ENCODE peak calls at places on chromosomes 1 and 21, in four cellular contexts. G, D, E and J are unnamed samples.

GRCh38 chr1:59077739-59078503 is 219.0 kb upstream of the FGGY start:
- DNase-seq in G (no peak), E (no peak), D (no peak), J (peak)

GRCh38 chr1:150874455-150875196 is 1.8 kb downstream of the ARNT start:
- DNase-seq in E (no peak), G (no peak), D (no peak), J (peak)

GRCh38 chr1:155116113-155116764 is 11.4 kb upstream of the EFNA1 start:
- DNase-seq in D (no peak), G (no peak), E (no peak), J (no peak)

GRCh38 chr1:169683661-169684060 is 27.8 kb downstream of the SELL start:
- DNase-seq in D (no peak), G (no peak), E (no peak), J (no peak)

GRCh38 chr21:45502006-45502345 is 40.3 kb downstream of the SLC19A1 start:
- DNase-seq in E (no peak), D (no peak), G (no peak), J (no peak)

GRCh38 chr1:147669475-147670318 is 627 bp downstream of the ACP6 start:
- DNase-seq in D (peak), G (peak), E (peak), J (peak)

GRCh38 chr1:42335809-42336518 is 929 bp upstream of the FOXJ3 start:
- DNase-seq in E (no peak), G (peak), D (peak), J (peak)

GRCh38 chr1:173914366-173914871 is 2.7 kb downstream of the SERPINC1 start:
- DNase-seq in G (peak), E (no peak), D (peak), J (peak)

GRCh38 chr1:20078711-20079110 is 8.7 kb downstream of the PLA2G5 start:
- DNase-seq in D (no peak), E (no peak), G (no peak), J (no peak)

GRCh38 chr1:78303620-78304019 is 187.2 kb upstream of the PTGFR start:
- DNase-seq in E (no peak), D (no peak), G (no peak), J (no peak)

GRCh38 chr1:201399352-201400126 is 415 bp upstream of the LAD1 start:
- DNase-seq in E (no peak), D (peak), G (no peak), J (no peak)

GRCh38 chr1:23759277-23759676 is 16.0 kb downstream of the ELOA start:
- DNase-seq in G (no peak), E (no peak), D (no peak), J (no peak)

GRCh38 chr1:209375097-209375496 is 208.4 kb upstream of the CAMK1G start:
- DNase-seq in G (no peak), E (no peak), D (no peak), J (no peak)

GRCh38 chr1:182764029-182764768 is 25.4 kb upstream of the NPL start:
- DNase-seq in G (no peak), D (no peak), E (no peak), J (no peak)

GRCh38 chr1:230424440-230425251 is 1.5 kb downstream of the PGBD5 start:
- DNase-seq in E (no peak), G (peak), D (no peak), J (no peak)

GRCh38 chr1:33970148-33970825 is 106.4 kb downstream of the HMGB4 start:
- DNase-seq in G (no peak), D (no peak), E (no peak), J (no peak)

GRCh38 chr1:207997486-207998268 is 86.8 kb upstream of the CD34 start:
- DNase-seq in G (peak), D (peak), E (no peak), J (peak)

GRCh38 chr21:37642493-37642892 is 273.8 kb downstream of the KCNJ6 start:
- DNase-seq in E (no peak), D (no peak), G (peak), J (peak)